ENCODE peak calls at places on chromosomes 7 and 10, in four cellular contexts. I is stimulated activated CD4-positive, alpha-beta T cell treated with anti-CD3 and anti-CD28 coated beads, Interleukin-4, amount 100 ng/mL, for 48 hours; N is EL; C is Kasumi-1. S is an unnamed sample.

GRCh38 chr7:70317356-70317755 is 719.1 kb downstream of the AUTS2 start:
- DNase-seq in I (no peak), N (no peak), C (no peak), S (no peak)

GRCh38 chr10:43124574-43125273 is 13.5 kb upstream of the CSGALNACT2 start:
- DNase-seq in I (no peak), N (no peak), C (no peak), S (no peak)

GRCh38 chr10:70656489-70656888 is 15.8 kb upstream of the ADAMTS14 start:
- DNase-seq in I (peak; percentile 67), N (peak; percentile 100), C (no peak), S (peak; percentile 64)

GRCh38 chr10:2048337-2048973 is 311.1 kb upstream of the ADARB2 start:
- DNase-seq in I (no peak), N (no peak), C (no peak), S (no peak)

GRCh38 chr7:73850212-73850611 is 7.9 kb upstream of the METTL27 start:
- DNase-seq in I (no peak), N (no peak), C (no peak), S (no peak)

GRCh38 chr10:5305374-5305773 is 59.4 kb upstream of the UCN3 start:
- DNase-seq in I (no peak), N (peak; percentile 44), C (no peak), S (no peak)

GRCh38 chr10:7069706-7070105 is 341.1 kb downstream of the SFMBT2 start:
- DNase-seq in I (no peak), N (no peak), C (no peak), S (no peak)

GRCh38 chr10:57338823-57339558 is 928.7 kb downstream of the IPMK start:
- DNase-seq in I (no peak), N (peak; percentile 29), C (peak; percentile 94), S (no peak)

GRCh38 chr7:116834815-116835533 is 27.4 kb upstream of the CAPZA2 start:
- DNase-seq in I (no peak), N (no peak), C (no peak), S (no peak)

GRCh38 chr7:106542550-106543220 is 118.3 kb downstream of the CCDC71L start:
- DNase-seq in I (peak; percentile 34), N (peak; percentile 88), C (peak; percentile 82), S (peak; percentile 29)

GRCh38 chr7:139118803-139119485 is 9.4 kb upstream of the ZC3HAV1 start:
- DNase-seq in I (no peak), N (no peak), C (peak; percentile 16), S (no peak)

GRCh38 chr7:106187613-106188350 is 75.7 kb upstream of the SYPL1 start:
- DNase-seq in I (no peak), N (no peak), C (no peak), S (no peak)

GRCh38 chr10:80171248-80171660 is 34.1 kb downstream of the ANXA11 start:
- DNase-seq in I (no peak), N (peak; percentile 20), C (no peak), S (no peak)

GRCh38 chr7:82044497-82045080 is 274.7 kb upstream of the HGF start:
- DNase-seq in I (no peak), N (peak; percentile 59), C (peak; percentile 79), S (no peak)

GRCh38 chr10:75971402-75972211 is 540.2 kb downstream of the LRMDA start:
- DNase-seq in I (no peak), N (peak; percentile 6), C (peak; percentile 62), S (no peak)

GRCh38 chr10:121428848-121429247 is 169.4 kb downstream of the FGFR2 start:
- DNase-seq in I (no peak), N (no peak), C (no peak), S (no peak)

GRCh38 chr10:13087986-13088618 is 11.9 kb upstream of the OPTN start:
- DNase-seq in I (no peak), N (peak; percentile 70), C (no peak), S (no peak)

GRCh38 chr10:122143238-122143841 is 127.8 kb upstream of the BTBD16 start:
- DNase-seq in I (no peak), N (no peak), C (no peak), S (no peak)

GRCh38 chr7:80182630-80183276 is 48.1 kb downstream of the GNAI1 start:
- DNase-seq in I (no peak), N (peak; percentile 16), C (no peak), S (no peak)

GRCh38 chr10:102758226-102758932 is 14.6 kb downstream of the WBP1L start:
- DNase-seq in I (no peak), N (no peak), C (peak; percentile 33), S (no peak)

GRCh38 chr7:136869991-136870798 is 1.7 kb downstream of the CHRM2 start:
- DNase-seq in I (no peak), N (peak; percentile 45), C (no peak), S (no peak)

GRCh38 chr10:97399843-97400545 is 1.1 kb downstream of the RRP12 start:
- DNase-seq in I (no peak), N (peak; percentile 77), C (peak; percentile 85), S (no peak)

GRCh38 chr7:117143066-117143465 is 179.8 kb downstream of the WNT2 start:
- DNase-seq in I (no peak), N (no peak), C (no peak), S (no peak)

GRCh38 chr10:114337510-114338462 is 66.5 kb downstream of the AFAP1L2 start:
- DNase-seq in I (no peak), N (no peak), C (no peak), S (peak; percentile 3)

GRCh38 chr10:70268376-70268775 is 15.4 kb downstream of the NPFFR1 start:
- DNase-seq in I (no peak), N (no peak), C (no peak), S (no peak)

GRCh38 chr7:104341545-104341944 is 13.1 kb downstream of the LHFPL3 start:
- DNase-seq in I (no peak), N (no peak), C (peak; percentile 14), S (no peak)

GRCh38 chr7:149459540-149460433 is 1.1 kb downstream of the ZNF777 start:
- DNase-seq in I (peak; percentile 18), N (peak; percentile 22), C (no peak), S (peak; percentile 31)

GRCh38 chr7:125506331-125506730 is 576.7 kb upstream of the POT1 start:
- DNase-seq in I (no peak), N (no peak), C (no peak), S (no peak)

GRCh38 chr10:27383595-27384542 is 120.2 kb upstream of the RAB18 start:
- DNase-seq in I (no peak), N (peak; percentile 54), C (no peak), S (no peak)

GRCh38 chr7:111741811-111742240 is 179.5 kb upstream of the IMMP2L start:
- DNase-seq in I (peak; percentile 9), N (peak; percentile 64), C (peak; percentile 70), S (peak; percentile 8)

GRCh38 chr7:92835851-92836488 is 403 bp downstream of the CDK6 start:
- DNase-seq in I (peak; percentile 44), N (peak; percentile 42), C (peak; percentile 58), S (peak; percentile 35)

GRCh38 chr7:34727464-34727995 is 69.5 kb downstream of the NPSR1 start:
- DNase-seq in I (no peak), N (no peak), C (no peak), S (no peak)

GRCh38 chr10:12750526-12751201 is 250.8 kb downstream of the CCDC3 start:
- DNase-seq in I (no peak), N (no peak), C (no peak), S (no peak)

GRCh38 chr7:157347217-157347904 is 10.6 kb downstream of the DNAJB6 start:
- DNase-seq in I (no peak), N (peak; percentile 85), C (no peak), S (no peak)

GRCh38 chr10:10870523-10871241 is 147.0 kb upstream of the CELF2 start:
- DNase-seq in I (no peak), N (no peak), C (no peak), S (no peak)

GRCh38 chr10:82148764-82149163 is 273.8 kb downstream of the NRG3 start:
- DNase-seq in I (no peak), N (no peak), C (no peak), S (no peak)